ENCODE peak calls at places on chromosomes 13 and 19, in seven cellular contexts. N, D, F, T, B, P and Z are unnamed samples.

GRCh38 chr19:58107778-58108545 is 9.9 kb upstream of the ZSCAN18 start:
- DNase-seq in N (no peak), D (no peak), F (no peak), T (no peak), B (no peak), P (no peak), Z (no peak)

GRCh38 chr13:36244073-36244472 is 29.7 kb upstream of the SOHLH2 start:
- DNase-seq in N (no peak), D (no peak), F (no peak), T (no peak), B (no peak), P (no peak), Z (no peak)

GRCh38 chr19:31260171-31260933 is 88.9 kb downstream of the TSHZ3 start:
- DNase-seq in N (no peak), D (no peak), F (no peak), T (peak; percentile 2), B (no peak), P (no peak), Z (no peak)

GRCh38 chr13:104757712-104758111 is 1691.5 kb upstream of the SLC10A2 start:
- DNase-seq in N (no peak), D (no peak), F (no peak), T (no peak), B (no peak), P (no peak), Z (no peak)

GRCh38 chr13:94063096-94063495 is 416.4 kb downstream of the DCT start:
- DNase-seq in N (no peak), D (no peak), F (no peak), T (no peak), B (no peak), P (no peak), Z (no peak)

GRCh38 chr19:18589380-18590272 is 1.0 kb downstream of the REX1BD start:
- DNase-seq in N (peak; percentile 65), D (no peak), F (peak; percentile 73), T (peak; percentile 85), B (peak; percentile 69), P (peak; percentile 65), Z (no peak)

GRCh38 chr13:110108348-110109139 is 198.4 kb downstream of the COL4A1 start:
- DNase-seq in N (no peak), D (no peak), F (peak; percentile 53), T (peak; percentile 91), B (peak; percentile 50), P (peak; percentile 51), Z (peak; percentile 95)

GRCh38 chr19:30799854-30800755 is 427.9 kb downstream of the ZNF536 start:
- DNase-seq in N (peak; percentile 76), D (no peak), F (no peak), T (no peak), B (peak; percentile 27), P (peak; percentile 3), Z (peak; percentile 33)

GRCh38 chr13:50370303-50370950 is 355.2 kb downstream of the KCNRG start:
- DNase-seq in N (no peak), D (peak; percentile 38), F (no peak), T (no peak), B (no peak), P (no peak), Z (no peak)

GRCh38 chr13:75920536-75920935 is 284.4 kb downstream of the LMO7 start:
- DNase-seq in N (no peak), D (no peak), F (no peak), T (no peak), B (no peak), P (no peak), Z (no peak)

GRCh38 chr19:1828279-1829238 is 16.5 kb upstream of the ATP8B3 start:
- DNase-seq in N (no peak), D (no peak), F (no peak), T (no peak), B (no peak), P (no peak), Z (no peak)

GRCh38 chr13:74134777-74135305 is 637 bp upstream of the KLF12 start:
- DNase-seq in N (peak; percentile 11), D (no peak), F (no peak), T (peak; percentile 84), B (no peak), P (no peak), Z (no peak)

GRCh38 chr19:12195501-12195860 is 32.6 kb downstream of the ZNF136 start:
- DNase-seq in N (no peak), D (no peak), F (no peak), T (no peak), B (no peak), P (no peak), Z (no peak)

GRCh38 chr19:12200020-12200419 is 37.1 kb downstream of the ZNF136 start:
- DNase-seq in N (no peak), D (no peak), F (no peak), T (no peak), B (no peak), P (no peak), Z (no peak)

GRCh38 chr19:12198136-12198535 is 35.2 kb downstream of the ZNF136 start:
- DNase-seq in N (no peak), D (no peak), F (no peak), T (no peak), B (no peak), P (no peak), Z (no peak)

GRCh38 chr19:12194827-12195500 is 32.1 kb downstream of the ZNF136 start:
- DNase-seq in N (no peak), D (no peak), F (no peak), T (peak; percentile 91), B (no peak), P (no peak), Z (peak; percentile 5)
- TF ChIP-seq JUND in N (no peak), D (no peak), F (no peak), T (no peak), B (no peak), P (no peak), Z (no peak)

GRCh38 chr13:55566779-55567178 is 1573.9 kb upstream of the PRR20A start:
- DNase-seq in N (no peak), D (no peak), F (no peak), T (no peak), B (no peak), P (no peak), Z (no peak)
- TF ChIP-seq JUND in N (no peak), D (no peak), F (no peak), T (no peak), B (no peak), P (no peak), Z (no peak)

DNA sequence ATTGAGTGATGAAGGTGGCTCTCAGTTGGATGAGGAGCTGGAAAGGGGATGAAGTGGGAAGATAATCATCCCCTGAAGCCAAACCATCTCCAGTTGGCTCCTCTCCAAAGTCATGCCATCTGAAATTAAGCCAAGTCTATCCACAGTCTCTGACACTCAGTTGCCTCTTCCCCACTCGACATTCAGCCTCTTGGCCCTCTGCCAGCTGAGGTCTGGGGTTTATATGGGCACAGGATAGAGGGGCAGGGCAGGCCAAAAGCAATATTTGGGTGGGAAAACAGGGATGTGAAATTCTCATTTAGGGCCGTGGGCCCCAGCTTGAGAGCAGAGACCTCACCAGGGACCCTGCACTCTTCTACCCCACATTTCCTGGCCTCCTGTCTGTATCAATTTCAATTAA is 85.9 kb downstream of the SLITRK1 start:
- DNase-seq in N (no peak), D (no peak), F (no peak), T (no peak), B (no peak), P (no peak), Z (no peak)
- TF ChIP-seq JUND in N (no peak), D (no peak), F (no peak), T (no peak), B (no peak), P (no peak), Z (no peak)

GRCh38 chr13:18949489-18949761 is 232.2 kb downstream of the TUBA3C start:
- DNase-seq in N (no peak), D (no peak), F (no peak), T (no peak), B (no peak), P (no peak), Z (no peak)
- TF ChIP-seq JUND in N (no peak), D (no peak), F (no peak), T (no peak), B (no peak), P (no peak), Z (no peak)

DNA sequence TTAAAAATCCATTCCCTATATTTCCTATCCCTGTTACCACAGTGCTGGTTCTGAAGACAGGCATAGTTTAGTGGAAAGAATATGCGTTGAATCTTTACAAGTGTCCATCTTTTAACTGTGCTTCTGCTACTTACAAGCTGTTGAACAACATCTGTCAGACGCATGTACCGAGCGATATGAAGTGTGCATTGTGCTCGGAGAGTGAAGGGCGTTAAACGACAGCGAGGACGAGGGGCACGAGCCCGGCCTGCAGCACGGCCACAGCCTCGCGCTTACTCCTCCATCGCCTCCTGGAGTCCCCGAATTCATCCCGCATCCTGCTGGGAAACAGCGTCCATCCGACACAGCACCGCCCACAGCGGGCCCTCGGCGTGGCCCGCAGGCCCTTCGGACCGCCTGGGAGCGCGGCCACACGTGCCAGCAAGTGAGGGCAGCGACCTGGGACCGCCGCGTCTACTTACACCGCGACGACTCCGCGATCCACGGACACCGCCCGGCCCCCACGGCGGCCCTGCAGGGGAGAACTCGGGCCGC is 512 bp downstream of the PCID2 start:
- DNase-seq in N (no peak), D (no peak), F (no peak), T (no peak), B (no peak), P (peak; percentile 26), Z (peak; percentile 41)
- TF ChIP-seq JUND in N (no peak), D (no peak), F (no peak), T (no peak), B (no peak), P (no peak), Z (no peak)